ENCODE peak calls at places on chromosomes 11 and 22, in ten cellular contexts. One of them, this sample, is unnamed.

GRCh38 chr22:47801541-47802245 is 1039.2 kb downstream of the TBC1D22A start:
- DNase-seq in stimulated activated CD4-positive, alpha-beta T cell treated with anti-CD3 and anti-CD28 coated beads, Interleukin-1b, Interleukin-23, amount 100 ng/mL, for 4 hours: no peak
- DNase-seq in activated naive CD4-positive, alpha-beta T cell treated with anti-CD3 and anti-CD28 coated beads, Interleukin-2, amount 50 U/mL, for 16 hours: no peak
- DNase-seq in right cardiac atrium: no peak
- DNase-seq in activated CD4-positive, alpha-beta T cell treated with anti-CD3 and anti-CD28 coated beads, Interleukin-2, amount 10 ng/mL, durations not matched to agents 7 days and 5 days: no peak
- DNase-seq in BJ: no peak
- DNase-seq in tibial nerve: no peak
- DNase-seq in mucosa of gallbladder: no peak
- DNase-seq in foreskin melanocyte: no peak
- DNase-seq in caudate nucleus: no peak
- DNase-seq in this sample: no peak

GRCh38 chr22:50691521-50691920 is 18.9 kb downstream of the SHANK3 start:
- DNase-seq in stimulated activated CD4-positive, alpha-beta T cell treated with anti-CD3 and anti-CD28 coated beads, Interleukin-1b, Interleukin-23, amount 100 ng/mL, for 4 hours: no peak
- DNase-seq in activated naive CD4-positive, alpha-beta T cell treated with anti-CD3 and anti-CD28 coated beads, Interleukin-2, amount 50 U/mL, for 16 hours: peak
- DNase-seq in right cardiac atrium: peak
- DNase-seq in activated CD4-positive, alpha-beta T cell treated with anti-CD3 and anti-CD28 coated beads, Interleukin-2, amount 10 ng/mL, durations not matched to agents 7 days and 5 days: peak
- DNase-seq in BJ: no peak
- DNase-seq in tibial nerve: peak
- DNase-seq in mucosa of gallbladder: no peak
- DNase-seq in foreskin melanocyte: peak
- DNase-seq in caudate nucleus: no peak
- DNase-seq in this sample: no peak

GRCh38 chr22:22386602-22387385 is 121.7 kb downstream of the ZNF280B start:
- DNase-seq in stimulated activated CD4-positive, alpha-beta T cell treated with anti-CD3 and anti-CD28 coated beads, Interleukin-1b, Interleukin-23, amount 100 ng/mL, for 4 hours: no peak
- DNase-seq in activated naive CD4-positive, alpha-beta T cell treated with anti-CD3 and anti-CD28 coated beads, Interleukin-2, amount 50 U/mL, for 16 hours: no peak
- DNase-seq in right cardiac atrium: no peak
- DNase-seq in activated CD4-positive, alpha-beta T cell treated with anti-CD3 and anti-CD28 coated beads, Interleukin-2, amount 10 ng/mL, durations not matched to agents 7 days and 5 days: no peak
- DNase-seq in BJ: no peak
- DNase-seq in tibial nerve: no peak
- DNase-seq in mucosa of gallbladder: no peak
- DNase-seq in foreskin melanocyte: no peak
- DNase-seq in caudate nucleus: no peak
- DNase-seq in this sample: no peak

GRCh38 chr11:3230636-3231549 is 1.3 kb downstream of the MRGPRE start:
- DNase-seq in stimulated activated CD4-positive, alpha-beta T cell treated with anti-CD3 and anti-CD28 coated beads, Interleukin-1b, Interleukin-23, amount 100 ng/mL, for 4 hours: no peak
- DNase-seq in activated naive CD4-positive, alpha-beta T cell treated with anti-CD3 and anti-CD28 coated beads, Interleukin-2, amount 50 U/mL, for 16 hours: no peak
- DNase-seq in right cardiac atrium: no peak
- DNase-seq in activated CD4-positive, alpha-beta T cell treated with anti-CD3 and anti-CD28 coated beads, Interleukin-2, amount 10 ng/mL, durations not matched to agents 7 days and 5 days: no peak
- DNase-seq in BJ: no peak
- DNase-seq in tibial nerve: no peak
- DNase-seq in mucosa of gallbladder: peak
- DNase-seq in foreskin melanocyte: no peak
- DNase-seq in caudate nucleus: no peak
- DNase-seq in this sample: no peak

GRCh38 chr11:75453916-75454655 is 21.1 kb upstream of the KLHL35 start:
- DNase-seq in stimulated activated CD4-positive, alpha-beta T cell treated with anti-CD3 and anti-CD28 coated beads, Interleukin-1b, Interleukin-23, amount 100 ng/mL, for 4 hours: no peak
- DNase-seq in activated naive CD4-positive, alpha-beta T cell treated with anti-CD3 and anti-CD28 coated beads, Interleukin-2, amount 50 U/mL, for 16 hours: no peak
- DNase-seq in right cardiac atrium: peak
- DNase-seq in activated CD4-positive, alpha-beta T cell treated with anti-CD3 and anti-CD28 coated beads, Interleukin-2, amount 10 ng/mL, durations not matched to agents 7 days and 5 days: no peak
- DNase-seq in BJ: peak
- DNase-seq in tibial nerve: peak
- DNase-seq in mucosa of gallbladder: no peak
- DNase-seq in foreskin melanocyte: no peak
- DNase-seq in caudate nucleus: no peak
- DNase-seq in this sample: no peak

GRCh38 chr11:91700854-91701253 is 523.8 kb upstream of the FAT3 start:
- DNase-seq in stimulated activated CD4-positive, alpha-beta T cell treated with anti-CD3 and anti-CD28 coated beads, Interleukin-1b, Interleukin-23, amount 100 ng/mL, for 4 hours: no peak
- DNase-seq in activated naive CD4-positive, alpha-beta T cell treated with anti-CD3 and anti-CD28 coated beads, Interleukin-2, amount 50 U/mL, for 16 hours: no peak
- DNase-seq in right cardiac atrium: no peak
- DNase-seq in activated CD4-positive, alpha-beta T cell treated with anti-CD3 and anti-CD28 coated beads, Interleukin-2, amount 10 ng/mL, durations not matched to agents 7 days and 5 days: no peak
- DNase-seq in BJ: no peak
- DNase-seq in tibial nerve: no peak
- DNase-seq in mucosa of gallbladder: no peak
- DNase-seq in foreskin melanocyte: no peak
- DNase-seq in caudate nucleus: no peak
- DNase-seq in this sample: no peak

GRCh38 chr11:24453129-24453723 is 43.6 kb upstream of the LUZP2 start:
- DNase-seq in stimulated activated CD4-positive, alpha-beta T cell treated with anti-CD3 and anti-CD28 coated beads, Interleukin-1b, Interleukin-23, amount 100 ng/mL, for 4 hours: no peak
- DNase-seq in activated naive CD4-positive, alpha-beta T cell treated with anti-CD3 and anti-CD28 coated beads, Interleukin-2, amount 50 U/mL, for 16 hours: no peak
- DNase-seq in right cardiac atrium: no peak
- DNase-seq in activated CD4-positive, alpha-beta T cell treated with anti-CD3 and anti-CD28 coated beads, Interleukin-2, amount 10 ng/mL, durations not matched to agents 7 days and 5 days: no peak
- DNase-seq in BJ: no peak
- DNase-seq in tibial nerve: no peak
- DNase-seq in mucosa of gallbladder: no peak
- DNase-seq in foreskin melanocyte: no peak
- DNase-seq in caudate nucleus: no peak
- DNase-seq in this sample: no peak

GRCh38 chr11:111327908-111328624 is 29.7 kb downstream of the POU2AF3 start:
- DNase-seq in stimulated activated CD4-positive, alpha-beta T cell treated with anti-CD3 and anti-CD28 coated beads, Interleukin-1b, Interleukin-23, amount 100 ng/mL, for 4 hours: no peak
- DNase-seq in activated naive CD4-positive, alpha-beta T cell treated with anti-CD3 and anti-CD28 coated beads, Interleukin-2, amount 50 U/mL, for 16 hours: no peak
- DNase-seq in right cardiac atrium: peak
- DNase-seq in activated CD4-positive, alpha-beta T cell treated with anti-CD3 and anti-CD28 coated beads, Interleukin-2, amount 10 ng/mL, durations not matched to agents 7 days and 5 days: no peak
- DNase-seq in BJ: no peak
- DNase-seq in tibial nerve: no peak
- DNase-seq in mucosa of gallbladder: peak
- DNase-seq in foreskin melanocyte: no peak
- DNase-seq in caudate nucleus: no peak
- DNase-seq in this sample: peak

GRCh38 chr11:120747801-120748484 is 236.4 kb downstream of the GRIK4 start:
- DNase-seq in stimulated activated CD4-positive, alpha-beta T cell treated with anti-CD3 and anti-CD28 coated beads, Interleukin-1b, Interleukin-23, amount 100 ng/mL, for 4 hours: no peak
- DNase-seq in activated naive CD4-positive, alpha-beta T cell treated with anti-CD3 and anti-CD28 coated beads, Interleukin-2, amount 50 U/mL, for 16 hours: no peak
- DNase-seq in right cardiac atrium: peak
- DNase-seq in activated CD4-positive, alpha-beta T cell treated with anti-CD3 and anti-CD28 coated beads, Interleukin-2, amount 10 ng/mL, durations not matched to agents 7 days and 5 days: no peak
- DNase-seq in BJ: no peak
- DNase-seq in tibial nerve: no peak
- DNase-seq in mucosa of gallbladder: no peak
- DNase-seq in foreskin melanocyte: no peak
- DNase-seq in caudate nucleus: no peak
- DNase-seq in this sample: no peak

GRCh38 chr11:1233351-1234053 is 10.6 kb downstream of the MUC5B start:
- DNase-seq in stimulated activated CD4-positive, alpha-beta T cell treated with anti-CD3 and anti-CD28 coated beads, Interleukin-1b, Interleukin-23, amount 100 ng/mL, for 4 hours: no peak
- DNase-seq in activated naive CD4-positive, alpha-beta T cell treated with anti-CD3 and anti-CD28 coated beads, Interleukin-2, amount 50 U/mL, for 16 hours: no peak
- DNase-seq in right cardiac atrium: peak
- DNase-seq in activated CD4-positive, alpha-beta T cell treated with anti-CD3 and anti-CD28 coated beads, Interleukin-2, amount 10 ng/mL, durations not matched to agents 7 days and 5 days: no peak
- DNase-seq in BJ: no peak
- DNase-seq in tibial nerve: no peak
- DNase-seq in mucosa of gallbladder: no peak
- DNase-seq in foreskin melanocyte: no peak
- DNase-seq in caudate nucleus: no peak
- DNase-seq in this sample: peak

GRCh38 chr11:83044958-83045712 is 26.6 kb downstream of the RAB30 start:
- DNase-seq in stimulated activated CD4-positive, alpha-beta T cell treated with anti-CD3 and anti-CD28 coated beads, Interleukin-1b, Interleukin-23, amount 100 ng/mL, for 4 hours: peak
- DNase-seq in activated naive CD4-positive, alpha-beta T cell treated with anti-CD3 and anti-CD28 coated beads, Interleukin-2, amount 50 U/mL, for 16 hours: no peak
- DNase-seq in right cardiac atrium: no peak
- DNase-seq in activated CD4-positive, alpha-beta T cell treated with anti-CD3 and anti-CD28 coated beads, Interleukin-2, amount 10 ng/mL, durations not matched to agents 7 days and 5 days: no peak
- DNase-seq in BJ: no peak
- DNase-seq in tibial nerve: no peak
- DNase-seq in mucosa of gallbladder: no peak
- DNase-seq in foreskin melanocyte: peak
- DNase-seq in caudate nucleus: no peak
- DNase-seq in this sample: no peak

GRCh38 chr11:80872116-80872728 is 1431.4 kb upstream of the TENM4 start:
- DNase-seq in stimulated activated CD4-positive, alpha-beta T cell treated with anti-CD3 and anti-CD28 coated beads, Interleukin-1b, Interleukin-23, amount 100 ng/mL, for 4 hours: no peak
- DNase-seq in activated naive CD4-positive, alpha-beta T cell treated with anti-CD3 and anti-CD28 coated beads, Interleukin-2, amount 50 U/mL, for 16 hours: no peak
- DNase-seq in right cardiac atrium: no peak
- DNase-seq in activated CD4-positive, alpha-beta T cell treated with anti-CD3 and anti-CD28 coated beads, Interleukin-2, amount 10 ng/mL, durations not matched to agents 7 days and 5 days: no peak
- DNase-seq in BJ: no peak
- DNase-seq in tibial nerve: no peak
- DNase-seq in mucosa of gallbladder: no peak
- DNase-seq in foreskin melanocyte: peak
- DNase-seq in caudate nucleus: no peak
- DNase-seq in this sample: no peak

GRCh38 chr11:11476971-11477645 is 124.1 kb upstream of the CSNK2A3 start:
- DNase-seq in stimulated activated CD4-positive, alpha-beta T cell treated with anti-CD3 and anti-CD28 coated beads, Interleukin-1b, Interleukin-23, amount 100 ng/mL, for 4 hours: no peak
- DNase-seq in activated naive CD4-positive, alpha-beta T cell treated with anti-CD3 and anti-CD28 coated beads, Interleukin-2, amount 50 U/mL, for 16 hours: no peak
- DNase-seq in right cardiac atrium: no peak
- DNase-seq in activated CD4-positive, alpha-beta T cell treated with anti-CD3 and anti-CD28 coated beads, Interleukin-2, amount 10 ng/mL, durations not matched to agents 7 days and 5 days: no peak
- DNase-seq in BJ: no peak
- DNase-seq in tibial nerve: no peak
- DNase-seq in mucosa of gallbladder: no peak
- DNase-seq in foreskin melanocyte: no peak
- DNase-seq in caudate nucleus: no peak
- DNase-seq in this sample: no peak

GRCh38 chr11:128714881-128715280 is 21.0 kb downstream of the FLI1 start:
- DNase-seq in stimulated activated CD4-positive, alpha-beta T cell treated with anti-CD3 and anti-CD28 coated beads, Interleukin-1b, Interleukin-23, amount 100 ng/mL, for 4 hours: no peak
- DNase-seq in activated naive CD4-positive, alpha-beta T cell treated with anti-CD3 and anti-CD28 coated beads, Interleukin-2, amount 50 U/mL, for 16 hours: no peak
- DNase-seq in right cardiac atrium: no peak
- DNase-seq in activated CD4-positive, alpha-beta T cell treated with anti-CD3 and anti-CD28 coated beads, Interleukin-2, amount 10 ng/mL, durations not matched to agents 7 days and 5 days: no peak
- DNase-seq in BJ: peak
- DNase-seq in tibial nerve: no peak
- DNase-seq in mucosa of gallbladder: no peak
- DNase-seq in foreskin melanocyte: no peak
- DNase-seq in caudate nucleus: no peak
- DNase-seq in this sample: no peak

GRCh38 chr22:41780714-41781507 is 19.6 kb upstream of the CCDC134 start:
- DNase-seq in stimulated activated CD4-positive, alpha-beta T cell treated with anti-CD3 and anti-CD28 coated beads, Interleukin-1b, Interleukin-23, amount 100 ng/mL, for 4 hours: peak
- DNase-seq in activated naive CD4-positive, alpha-beta T cell treated with anti-CD3 and anti-CD28 coated beads, Interleukin-2, amount 50 U/mL, for 16 hours: peak
- DNase-seq in right cardiac atrium: peak
- DNase-seq in activated CD4-positive, alpha-beta T cell treated with anti-CD3 and anti-CD28 coated beads, Interleukin-2, amount 10 ng/mL, durations not matched to agents 7 days and 5 days: peak
- DNase-seq in BJ: no peak
- DNase-seq in tibial nerve: no peak
- DNase-seq in mucosa of gallbladder: peak
- DNase-seq in foreskin melanocyte: no peak
- DNase-seq in caudate nucleus: no peak
- DNase-seq in this sample: peak

GRCh38 chr11:105051559-105051958 is 6.4 kb upstream of the CARD16 start:
- DNase-seq in stimulated activated CD4-positive, alpha-beta T cell treated with anti-CD3 and anti-CD28 coated beads, Interleukin-1b, Interleukin-23, amount 100 ng/mL, for 4 hours: no peak
- DNase-seq in activated naive CD4-positive, alpha-beta T cell treated with anti-CD3 and anti-CD28 coated beads, Interleukin-2, amount 50 U/mL, for 16 hours: no peak
- DNase-seq in right cardiac atrium: no peak
- DNase-seq in activated CD4-positive, alpha-beta T cell treated with anti-CD3 and anti-CD28 coated beads, Interleukin-2, amount 10 ng/mL, durations not matched to agents 7 days and 5 days: no peak
- DNase-seq in BJ: no peak
- DNase-seq in tibial nerve: no peak
- DNase-seq in mucosa of gallbladder: no peak
- DNase-seq in foreskin melanocyte: no peak
- DNase-seq in caudate nucleus: no peak
- DNase-seq in this sample: no peak

GRCh38 chr11:62905927-62906531 is 15.1 kb downstream of the CHRM1 start:
- DNase-seq in stimulated activated CD4-positive, alpha-beta T cell treated with anti-CD3 and anti-CD28 coated beads, Interleukin-1b, Interleukin-23, amount 100 ng/mL, for 4 hours: peak
- DNase-seq in activated naive CD4-positive, alpha-beta T cell treated with anti-CD3 and anti-CD28 coated beads, Interleukin-2, amount 50 U/mL, for 16 hours: peak
- DNase-seq in right cardiac atrium: peak
- DNase-seq in activated CD4-positive, alpha-beta T cell treated with anti-CD3 and anti-CD28 coated beads, Interleukin-2, amount 10 ng/mL, durations not matched to agents 7 days and 5 days: peak
- DNase-seq in BJ: no peak
- DNase-seq in tibial nerve: peak
- DNase-seq in mucosa of gallbladder: peak
- DNase-seq in foreskin melanocyte: peak
- DNase-seq in caudate nucleus: peak
- DNase-seq in this sample: peak

GRCh38 chr11:65298655-65299179 is 15.9 kb upstream of the CDC42EP2 start:
- DNase-seq in stimulated activated CD4-positive, alpha-beta T cell treated with anti-CD3 and anti-CD28 coated beads, Interleukin-1b, Interleukin-23, amount 100 ng/mL, for 4 hours: no peak
- DNase-seq in activated naive CD4-positive, alpha-beta T cell treated with anti-CD3 and anti-CD28 coated beads, Interleukin-2, amount 50 U/mL, for 16 hours: no peak
- DNase-seq in right cardiac atrium: peak
- DNase-seq in activated CD4-positive, alpha-beta T cell treated with anti-CD3 and anti-CD28 coated beads, Interleukin-2, amount 10 ng/mL, durations not matched to agents 7 days and 5 days: no peak
- DNase-seq in BJ: peak
- DNase-seq in tibial nerve: peak
- DNase-seq in mucosa of gallbladder: peak
- DNase-seq in foreskin melanocyte: no peak
- DNase-seq in caudate nucleus: peak
- DNase-seq in this sample: peak

GRCh38 chr11:28090052-28090749 is 17.8 kb downstream of the KIF18A start:
- DNase-seq in stimulated activated CD4-positive, alpha-beta T cell treated with anti-CD3 and anti-CD28 coated beads, Interleukin-1b, Interleukin-23, amount 100 ng/mL, for 4 hours: no peak
- DNase-seq in activated naive CD4-positive, alpha-beta T cell treated with anti-CD3 and anti-CD28 coated beads, Interleukin-2, amount 50 U/mL, for 16 hours: no peak
- DNase-seq in right cardiac atrium: no peak
- DNase-seq in activated CD4-positive, alpha-beta T cell treated with anti-CD3 and anti-CD28 coated beads, Interleukin-2, amount 10 ng/mL, durations not matched to agents 7 days and 5 days: no peak
- DNase-seq in BJ: no peak
- DNase-seq in tibial nerve: no peak
- DNase-seq in mucosa of gallbladder: no peak
- DNase-seq in foreskin melanocyte: no peak
- DNase-seq in caudate nucleus: no peak
- DNase-seq in this sample: no peak

GRCh38 chr11:17145972-17146371 is 61.8 kb downstream of the PIK3C2A start:
- DNase-seq in stimulated activated CD4-positive, alpha-beta T cell treated with anti-CD3 and anti-CD28 coated beads, Interleukin-1b, Interleukin-23, amount 100 ng/mL, for 4 hours: no peak
- DNase-seq in activated naive CD4-positive, alpha-beta T cell treated with anti-CD3 and anti-CD28 coated beads, Interleukin-2, amount 50 U/mL, for 16 hours: no peak
- DNase-seq in right cardiac atrium: no peak
- DNase-seq in activated CD4-positive, alpha-beta T cell treated with anti-CD3 and anti-CD28 coated beads, Interleukin-2, amount 10 ng/mL, durations not matched to agents 7 days and 5 days: no peak
- DNase-seq in BJ: no peak
- DNase-seq in tibial nerve: no peak
- DNase-seq in mucosa of gallbladder: no peak
- DNase-seq in foreskin melanocyte: peak
- DNase-seq in caudate nucleus: no peak
- DNase-seq in this sample: no peak

GRCh38 chr11:45225277-45225676 is 60.9 kb downstream of the SYT13 start:
- DNase-seq in stimulated activated CD4-positive, alpha-beta T cell treated with anti-CD3 and anti-CD28 coated beads, Interleukin-1b, Interleukin-23, amount 100 ng/mL, for 4 hours: no peak
- DNase-seq in activated naive CD4-positive, alpha-beta T cell treated with anti-CD3 and anti-CD28 coated beads, Interleukin-2, amount 50 U/mL, for 16 hours: no peak
- DNase-seq in right cardiac atrium: no peak
- DNase-seq in activated CD4-positive, alpha-beta T cell treated with anti-CD3 and anti-CD28 coated beads, Interleukin-2, amount 10 ng/mL, durations not matched to agents 7 days and 5 days: no peak
- DNase-seq in BJ: no peak
- DNase-seq in tibial nerve: no peak
- DNase-seq in mucosa of gallbladder: no peak
- DNase-seq in foreskin melanocyte: no peak
- DNase-seq in caudate nucleus: no peak
- DNase-seq in this sample: no peak

GRCh38 chr11:65386307-65387081 is at the start of gene FRMD8:
- DNase-seq in stimulated activated CD4-positive, alpha-beta T cell treated with anti-CD3 and anti-CD28 coated beads, Interleukin-1b, Interleukin-23, amount 100 ng/mL, for 4 hours: peak
- DNase-seq in activated naive CD4-positive, alpha-beta T cell treated with anti-CD3 and anti-CD28 coated beads, Interleukin-2, amount 50 U/mL, for 16 hours: peak
- DNase-seq in right cardiac atrium: peak
- DNase-seq in activated CD4-positive, alpha-beta T cell treated with anti-CD3 and anti-CD28 coated beads, Interleukin-2, amount 10 ng/mL, durations not matched to agents 7 days and 5 days: peak
- DNase-seq in BJ: no peak
- DNase-seq in tibial nerve: peak
- DNase-seq in mucosa of gallbladder: peak
- DNase-seq in foreskin melanocyte: peak
- DNase-seq in caudate nucleus: peak
- DNase-seq in this sample: peak